ENCODE peak calls at places on chromosomes 3 and 15, in nine cellular contexts. J is COLO829, F is A172, A is NCI-H510A treated with DMSO at 0.1 percent for 48 hours, G is adipocyte, R is GM04503, S is kidney tubule cell, B is OCI-LY7, C is B cell. H is an unnamed sample.

GRCh38 chr3:141302364-141303141 is 65.8 kb upstream of the ZBTB38 start:
- DNase-seq in G (peak; percentile 83), S (peak; percentile 32), C (no peak), F (peak; percentile 33), R (peak; percentile 58), J (peak; percentile 97), B (no peak), A (no peak), H (no peak)

GRCh38 chr15:62964251-62964650 is 78.3 kb upstream of the TPM1 start:
- DNase-seq in J (no peak), G (peak; percentile 76), F (no peak), A (no peak), B (no peak), C (no peak), R (peak; percentile 57), S (no peak), H (no peak)

GRCh38 chr3:132267594-132267993 is 49.6 kb upstream of the ACP3 start:
- DNase-seq in B (no peak), F (no peak), C (no peak), G (no peak), R (no peak), A (peak; percentile 44), S (no peak), J (no peak), H (no peak)

GRCh38 chr3:57743511-57743910 is 12.6 kb upstream of the SLMAP start:
- DNase-seq in F (no peak), S (no peak), G (no peak), J (no peak), C (no peak), B (no peak), A (no peak), R (no peak), H (no peak)

GRCh38 chr3:34969513-34969912 is 669.8 kb upstream of the ARPP21 start:
- DNase-seq in G (no peak), A (no peak), R (no peak), B (no peak), J (no peak), F (no peak), C (no peak), S (no peak), H (no peak)

GRCh38 chr3:16811950-16812349 is 72.8 kb upstream of the PLCL2 start:
- DNase-seq in A (no peak), C (no peak), S (no peak), J (no peak), B (no peak), G (no peak), R (no peak), F (no peak), H (no peak)

GRCh38 chr15:51681303-51681963 is at the start of gene SCG3:
- DNase-seq in G (peak; percentile 60), C (no peak), S (peak; percentile 75), A (peak; percentile 45), R (no peak), J (peak; percentile 11), B (no peak), F (peak; percentile 14), H (peak; percentile 65)

GRCh38 chr3:73669268-73669667 is 44.5 kb upstream of the PDZRN3 start:
- DNase-seq in F (no peak), S (no peak), R (no peak), G (peak; percentile 30), B (no peak), C (no peak), A (no peak), J (peak; percentile 89), H (peak; percentile 2)

GRCh38 chr3:188197388-188197847 is 43.5 kb downstream of the LPP start:
- DNase-seq in A (no peak), S (peak; percentile 87), J (no peak), C (peak; percentile 49), G (no peak), B (no peak), F (peak; percentile 81), R (no peak), H (no peak)

GRCh38 chr3:25782636-25782937 is 656 bp downstream of the NGLY1 start:
- DNase-seq in C (no peak), B (no peak), S (no peak), J (no peak), A (no peak), F (no peak), R (no peak), G (peak; percentile 82), H (no peak)

GRCh38 chr15:78372880-78373279 is 32.7 kb downstream of the CRABP1 start:
- DNase-seq in S (no peak), C (no peak), B (no peak), F (no peak), G (no peak), R (no peak), A (no peak), J (no peak), H (no peak)

GRCh38 chr3:71391361-71391760 is 192.2 kb downstream of the FOXP1 start:
- DNase-seq in J (no peak), F (no peak), A (no peak), C (no peak), S (no peak), G (no peak), B (peak; percentile 27), R (no peak), H (no peak)

GRCh38 chr3:169362261-169362660 is 301.3 kb downstream of the MECOM start:
- DNase-seq in J (no peak), C (no peak), R (no peak), S (peak; percentile 40), F (no peak), G (peak; percentile 24), B (no peak), A (peak; percentile 6), H (no peak)

GRCh38 chr3:118949113-118949760 is 85.4 kb downstream of the IGSF11 start:
- DNase-seq in S (no peak), F (no peak), C (no peak), B (no peak), J (no peak), G (no peak), R (no peak), A (no peak), H (no peak)

GRCh38 chr3:77296527-77296926 is 256.6 kb downstream of the ROBO2 start:
- DNase-seq in G (no peak), S (peak; percentile 31), R (no peak), C (no peak), B (no peak), A (no peak), J (no peak), F (peak; percentile 7), H (no peak)

GRCh38 chr3:151838574-151839312 is 24.8 kb downstream of the AADAC start:
- DNase-seq in J (peak; percentile 63), R (peak; percentile 32), G (peak; percentile 94), F (peak; percentile 85), A (peak; percentile 70), S (peak; percentile 81), C (peak; percentile 55), B (peak; percentile 65), H (peak; percentile 75)

GRCh38 chr3:53350652-53351051 is 3.3 kb upstream of the DCP1A start:
- DNase-seq in G (peak; percentile 42), A (no peak), J (peak; percentile 50), S (peak; percentile 34), R (no peak), B (peak; percentile 66), C (no peak), F (peak; percentile 51), H (peak; percentile 25)

GRCh38 chr3:157356541-157356940 is 80.1 kb upstream of the PTX3 start:
- DNase-seq in A (no peak), F (no peak), G (no peak), S (no peak), R (no peak), C (no peak), J (no peak), B (no peak), H (no peak)

GRCh38 chr3:125075738-125076137 is 19.9 kb upstream of the HEG1 start:
- DNase-seq in C (no peak), S (no peak), J (no peak), G (no peak), A (no peak), B (peak; percentile 11), R (no peak), F (no peak), H (no peak)

GRCh38 chr3:175416600-175416999 is 557.5 kb downstream of the NAALADL2 start:
- DNase-seq in B (no peak), R (no peak), C (no peak), F (no peak), A (no peak), G (no peak), S (no peak), J (no peak), H (no peak)

GRCh38 chr15:66228807-66229557 is 24.6 kb downstream of the MEGF11 start:
- DNase-seq in B (no peak), C (no peak), A (no peak), G (no peak), R (no peak), J (no peak), F (no peak), S (no peak), H (no peak)

GRCh38 chr15:90903733-90904536 is 833 bp downstream of the MAN2A2 start:
- DNase-seq in J (no peak), A (peak; percentile 70), F (no peak), S (peak; percentile 43), C (no peak), B (no peak), R (no peak), G (no peak), H (no peak)

GRCh38 chr3:151085889-151086483 is 522 bp downstream of the MED12L start:
- DNase-seq in R (no peak), A (peak; percentile 12), C (no peak), B (peak; percentile 68), S (no peak), G (peak; percentile 46), F (no peak), J (no peak), H (no peak)

GRCh38 chr3:96831175-96831574 is 16.8 kb downstream of the EPHA6 start:
- DNase-seq in B (no peak), A (no peak), S (no peak), R (no peak), F (no peak), J (no peak), G (no peak), C (no peak), H (no peak)

GRCh38 chr15:35717721-35718120 is 171.8 kb upstream of the DPH6 start:
- DNase-seq in R (no peak), C (no peak), A (no peak), J (no peak), G (no peak), S (no peak), F (no peak), B (no peak), H (no peak)